ENCODE peak calls at places on chromosomes 5 and 9, in five cellular contexts. One of them, this sample, is unnamed.

GRCh38 chr5:57896596-57896995 is 414.0 kb upstream of the ACTBL2 start:
- DNase-seq in A549: no peak
- DNase-seq in suprapubic skin: no peak
- DNase-seq in progenitor cell of endocrine pancreas: no peak
- DNase-seq in AG10803: no peak
- DNase-seq in this sample: no peak

GRCh38 chr9:91382298-91382697 is 20.6 kb upstream of the AUH start:
- DNase-seq in A549: no peak
- DNase-seq in suprapubic skin: no peak
- DNase-seq in progenitor cell of endocrine pancreas: no peak
- DNase-seq in AG10803: no peak
- DNase-seq in this sample: no peak

GRCh38 chr9:32395483-32396216 is 11.2 kb downstream of the ACO1 start:
- DNase-seq in A549: peak; percentile 26
- DNase-seq in suprapubic skin: no peak
- DNase-seq in progenitor cell of endocrine pancreas: no peak
- DNase-seq in AG10803: peak; percentile 95
- DNase-seq in this sample: no peak

GRCh38 chr5:41371741-41372140 is 138.7 kb downstream of the PLCXD3 start:
- DNase-seq in A549: peak; percentile 2
- DNase-seq in suprapubic skin: no peak
- DNase-seq in progenitor cell of endocrine pancreas: no peak
- DNase-seq in AG10803: peak; percentile 60
- DNase-seq in this sample: no peak

GRCh38 chr5:132479812-132480441 is 10.6 kb downstream of the IRF1 start:
- DNase-seq in A549: no peak
- DNase-seq in suprapubic skin: no peak
- DNase-seq in progenitor cell of endocrine pancreas: no peak
- DNase-seq in AG10803: no peak
- DNase-seq in this sample: no peak

GRCh38 chr5:144028644-144029043 is 141.8 kb downstream of the YIPF5 start:
- DNase-seq in A549: no peak
- DNase-seq in suprapubic skin: no peak
- DNase-seq in progenitor cell of endocrine pancreas: no peak
- DNase-seq in AG10803: peak; percentile 95
- DNase-seq in this sample: no peak

GRCh38 chr9:33290994-33291397 is 680 bp downstream of the NFX1 start:
- DNase-seq in A549: peak; percentile 89
- DNase-seq in suprapubic skin: no peak
- DNase-seq in progenitor cell of endocrine pancreas: no peak
- DNase-seq in AG10803: no peak
- DNase-seq in this sample: no peak

GRCh38 chr9:121954477-121955175 is 138.5 kb downstream of the TTLL11 start:
- DNase-seq in A549: no peak
- DNase-seq in suprapubic skin: peak; percentile 86
- DNase-seq in progenitor cell of endocrine pancreas: no peak
- DNase-seq in AG10803: peak; percentile 80
- DNase-seq in this sample: no peak

GRCh38 chr9:7536310-7536939 is 263.2 kb downstream of the DMAC1 start:
- DNase-seq in A549: peak; percentile 21
- DNase-seq in suprapubic skin: no peak
- DNase-seq in progenitor cell of endocrine pancreas: no peak
- DNase-seq in AG10803: peak; percentile 51
- DNase-seq in this sample: peak; percentile 40

GRCh38 chr5:61744690-61745619 is 412.9 kb downstream of the ZSWIM6 start:
- DNase-seq in A549: no peak
- DNase-seq in suprapubic skin: no peak
- DNase-seq in progenitor cell of endocrine pancreas: no peak
- DNase-seq in AG10803: no peak
- DNase-seq in this sample: no peak

GRCh38 chr9:76151267-76151666 is 243.0 kb downstream of the RFK start:
- DNase-seq in A549: no peak
- DNase-seq in suprapubic skin: no peak
- DNase-seq in progenitor cell of endocrine pancreas: no peak
- DNase-seq in AG10803: no peak
- DNase-seq in this sample: no peak

GRCh38 chr9:21591221-21592062 is 109.3 kb upstream of the IFNE start:
- DNase-seq in A549: peak; percentile 74
- DNase-seq in suprapubic skin: no peak
- DNase-seq in progenitor cell of endocrine pancreas: no peak
- DNase-seq in AG10803: peak; percentile 98
- DNase-seq in this sample: no peak

GRCh38 chr9:88498880-88499279 is 36.1 kb upstream of the NXNL2 start:
- DNase-seq in A549: no peak
- DNase-seq in suprapubic skin: no peak
- DNase-seq in progenitor cell of endocrine pancreas: no peak
- DNase-seq in AG10803: no peak
- DNase-seq in this sample: no peak

GRCh38 chr5:149228610-149229297 is 42.9 kb upstream of the AFAP1L1 start:
- DNase-seq in A549: peak; percentile 74
- DNase-seq in suprapubic skin: no peak
- DNase-seq in progenitor cell of endocrine pancreas: no peak
- DNase-seq in AG10803: peak; percentile 92
- DNase-seq in this sample: no peak

GRCh38 chr5:10434392-10434791 is 7.3 kb upstream of the ROPN1L start:
- DNase-seq in A549: no peak
- DNase-seq in suprapubic skin: no peak
- DNase-seq in progenitor cell of endocrine pancreas: no peak
- DNase-seq in AG10803: no peak
- DNase-seq in this sample: no peak

GRCh38 chr5:161302557-161302956 is 244.0 kb downstream of the GABRB2 start:
- DNase-seq in A549: no peak
- DNase-seq in suprapubic skin: no peak
- DNase-seq in progenitor cell of endocrine pancreas: no peak
- DNase-seq in AG10803: no peak
- DNase-seq in this sample: no peak

GRCh38 chr5:51380603-51381207 is 2.5 kb upstream of the ISL1 start:
- DNase-seq in A549: peak; percentile 16
- DNase-seq in suprapubic skin: no peak
- DNase-seq in progenitor cell of endocrine pancreas: no peak
- DNase-seq in AG10803: no peak
- DNase-seq in this sample: peak; percentile 46

GRCh38 chr5:137332296-137332695 is 166.8 kb downstream of the SPOCK1 start:
- DNase-seq in A549: no peak
- DNase-seq in suprapubic skin: no peak
- DNase-seq in progenitor cell of endocrine pancreas: no peak
- DNase-seq in AG10803: no peak
- DNase-seq in this sample: no peak

GRCh38 chr5:137617806-137618205 is 118.1 kb downstream of the KLHL3 start:
- DNase-seq in A549: no peak
- DNase-seq in suprapubic skin: no peak
- DNase-seq in progenitor cell of endocrine pancreas: no peak
- DNase-seq in AG10803: peak; percentile 40
- DNase-seq in this sample: no peak

GRCh38 chr5:73836607-73837006 is 210.6 kb downstream of the ARHGEF28 start:
- DNase-seq in A549: no peak
- DNase-seq in suprapubic skin: no peak
- DNase-seq in progenitor cell of endocrine pancreas: no peak
- DNase-seq in AG10803: no peak
- DNase-seq in this sample: no peak

GRCh38 chr9:95771556-95772280 is 103.8 kb upstream of the ERCC6L2 start:
- DNase-seq in A549: no peak
- DNase-seq in suprapubic skin: peak; percentile 69
- DNase-seq in progenitor cell of endocrine pancreas: no peak
- DNase-seq in AG10803: peak; percentile 24
- DNase-seq in this sample: peak; percentile 49

GRCh38 chr5:173743641-173744343 is 127.3 kb upstream of the BOD1 start:
- DNase-seq in A549: no peak
- DNase-seq in suprapubic skin: no peak
- DNase-seq in progenitor cell of endocrine pancreas: no peak
- DNase-seq in AG10803: no peak
- DNase-seq in this sample: no peak

GRCh38 chr9:99818439-99818992 is 3.2 kb upstream of the NR4A3 start:
- DNase-seq in A549: no peak
- DNase-seq in suprapubic skin: no peak
- DNase-seq in progenitor cell of endocrine pancreas: no peak
- DNase-seq in AG10803: no peak
- DNase-seq in this sample: peak; percentile 16

GRCh38 chr5:56169949-56170348 is 63.2 kb downstream of the ANKRD55 start:
- DNase-seq in A549: no peak
- DNase-seq in suprapubic skin: no peak
- DNase-seq in progenitor cell of endocrine pancreas: no peak
- DNase-seq in AG10803: no peak
- DNase-seq in this sample: no peak

GRCh38 chr5:9174446-9174845 is 371.4 kb downstream of the SEMA5A start:
- DNase-seq in A549: no peak
- DNase-seq in suprapubic skin: no peak
- DNase-seq in progenitor cell of endocrine pancreas: no peak
- DNase-seq in AG10803: no peak
- DNase-seq in this sample: no peak

GRCh38 chr9:114174876-114175771 is 19.8 kb downstream of the COL27A1 start:
- DNase-seq in A549: no peak
- DNase-seq in suprapubic skin: no peak
- DNase-seq in progenitor cell of endocrine pancreas: no peak
- DNase-seq in AG10803: peak; percentile 63
- DNase-seq in this sample: no peak

GRCh38 chr9:89463986-89464901 is 33.7 kb downstream of the SEMA4D start:
- DNase-seq in A549: no peak
- DNase-seq in suprapubic skin: no peak
- DNase-seq in progenitor cell of endocrine pancreas: no peak
- DNase-seq in AG10803: no peak
- DNase-seq in this sample: no peak

GRCh38 chr9:93465853-93466252 is 12.5 kb upstream of the FAM120AOS start:
- DNase-seq in A549: no peak
- DNase-seq in suprapubic skin: no peak
- DNase-seq in progenitor cell of endocrine pancreas: no peak
- DNase-seq in AG10803: no peak
- DNase-seq in this sample: no peak

GRCh38 chr9:133333566-133333965 is 2.4 kb downstream of the SURF6 start:
- DNase-seq in A549: no peak
- DNase-seq in suprapubic skin: no peak
- DNase-seq in progenitor cell of endocrine pancreas: no peak
- DNase-seq in AG10803: no peak
- DNase-seq in this sample: no peak
- TF ChIP-seq CTCF in A549: no peak
- TF ChIP-seq CTCF in suprapubic skin: no peak
- TF ChIP-seq CTCF in progenitor cell of endocrine pancreas: no peak
- TF ChIP-seq CTCF in AG10803: no peak
- TF ChIP-seq CTCF in this sample: no peak

DNA sequence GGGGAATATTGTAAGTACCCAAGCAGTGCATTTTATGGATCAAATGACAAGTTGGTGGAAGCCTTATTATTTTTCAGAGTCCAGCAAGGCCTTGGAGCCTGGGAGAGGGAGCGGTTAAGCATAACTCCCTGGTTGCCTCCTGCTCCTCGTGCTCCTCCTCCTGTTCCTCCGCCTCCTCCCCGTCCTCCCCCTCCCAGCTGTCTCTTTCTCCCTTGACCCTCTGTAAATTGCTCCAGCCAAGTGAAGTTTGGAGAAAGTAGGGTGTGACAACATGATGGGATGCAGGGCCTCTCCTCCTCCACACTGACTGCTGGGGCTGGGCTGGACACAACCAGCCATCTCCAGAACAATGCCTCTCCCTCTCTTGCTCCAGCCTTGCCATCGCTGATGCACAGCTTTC is 586.9 kb downstream of the CCDC171 start:
- DNase-seq in A549: no peak
- DNase-seq in suprapubic skin: no peak
- DNase-seq in progenitor cell of endocrine pancreas: no peak
- DNase-seq in AG10803: no peak
- DNase-seq in this sample: no peak
- TF ChIP-seq CTCF in A549: no peak
- TF ChIP-seq CTCF in suprapubic skin: no peak
- TF ChIP-seq CTCF in progenitor cell of endocrine pancreas: no peak
- TF ChIP-seq CTCF in AG10803: no peak
- TF ChIP-seq CTCF in this sample: no peak

DNA sequence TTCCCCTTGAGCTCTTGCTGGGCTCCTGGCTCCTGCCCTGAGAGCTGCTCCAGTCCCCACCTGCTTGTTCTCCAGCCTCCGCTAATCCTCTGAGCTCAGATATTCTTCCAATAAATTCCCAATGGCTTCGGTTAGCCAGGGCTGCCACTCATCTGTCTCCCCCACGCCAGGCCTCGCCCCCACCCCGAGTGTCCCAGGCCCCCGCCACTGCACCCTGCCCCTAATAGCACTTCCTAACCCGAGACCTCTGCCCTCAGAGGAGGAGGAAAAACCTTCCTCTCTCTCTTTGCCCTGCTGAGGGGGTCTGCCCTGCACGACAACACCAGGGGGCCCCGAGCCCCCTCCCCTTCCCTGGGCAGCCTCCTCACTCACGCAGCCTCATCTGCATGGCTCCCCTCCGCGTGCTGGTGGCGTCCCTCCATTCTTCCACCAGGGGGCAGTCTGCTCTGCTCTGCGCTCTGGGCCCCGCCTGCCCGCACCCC is 5.4 kb upstream of the LCN15 start:
- DNase-seq in A549: peak; percentile 72
- DNase-seq in suprapubic skin: no peak
- DNase-seq in progenitor cell of endocrine pancreas: no peak
- DNase-seq in AG10803: no peak
- DNase-seq in this sample: peak; percentile 79
- TF ChIP-seq CTCF in A549: peak; percentile 56
- TF ChIP-seq CTCF in suprapubic skin: no peak
- TF ChIP-seq CTCF in progenitor cell of endocrine pancreas: peak; percentile 49
- TF ChIP-seq CTCF in AG10803: peak; percentile 44
- TF ChIP-seq CTCF in this sample: peak; percentile 37

GRCh38 chr5:108149369-108149768 is 232.5 kb downstream of the FBXL17 start:
- DNase-seq in A549: no peak
- DNase-seq in suprapubic skin: no peak
- DNase-seq in progenitor cell of endocrine pancreas: no peak
- DNase-seq in AG10803: no peak
- DNase-seq in this sample: no peak

GRCh38 chr5:108143581-108143980 is 238.3 kb downstream of the FBXL17 start:
- DNase-seq in A549: no peak
- DNase-seq in suprapubic skin: no peak
- DNase-seq in progenitor cell of endocrine pancreas: no peak
- DNase-seq in AG10803: peak; percentile 73
- DNase-seq in this sample: no peak

GRCh38 chr5:108146222-108146621 is 235.7 kb downstream of the FBXL17 start:
- DNase-seq in A549: no peak
- DNase-seq in suprapubic skin: no peak
- DNase-seq in progenitor cell of endocrine pancreas: no peak
- DNase-seq in AG10803: no peak
- DNase-seq in this sample: no peak

GRCh38 chr5:108144332-108144731 is 237.6 kb downstream of the FBXL17 start:
- DNase-seq in A549: no peak
- DNase-seq in suprapubic skin: no peak
- DNase-seq in progenitor cell of endocrine pancreas: no peak
- DNase-seq in AG10803: no peak
- DNase-seq in this sample: no peak

GRCh38 chr5:108148715-108149139 is 233.2 kb downstream of the FBXL17 start:
- DNase-seq in A549: peak; percentile 5
- DNase-seq in suprapubic skin: no peak
- DNase-seq in progenitor cell of endocrine pancreas: no peak
- DNase-seq in AG10803: peak; percentile 29
- DNase-seq in this sample: no peak
- TF ChIP-seq CTCF in A549: peak; percentile 51
- TF ChIP-seq CTCF in suprapubic skin: no peak
- TF ChIP-seq CTCF in progenitor cell of endocrine pancreas: peak; percentile 61
- TF ChIP-seq CTCF in AG10803: peak; percentile 63
- TF ChIP-seq CTCF in this sample: peak; percentile 63

This sample was measured in nephron progenitor cell.